ENCODE peak calls at places on chromosomes 7 and 10, in nine cellular contexts. U is NCI-H187 treated with DMSO at 0.1 percent for 48 hours, Y is pancreas, S is activated T-cell treated with anti-CD3 and anti-CD28 coated beads for 24 hours, G is anterior cingulate cortex, F is left lung, P is GM12865, X is HFFc6, N is HL-60. E is an unnamed sample.

GRCh38 chr7:67450171-67450570 is 453.5 kb downstream of the TYW1 start:
- DNase-seq in U (no peak), Y (no peak), S (no peak), G (no peak), F (no peak), P (no peak), X (no peak), N (no peak), E (no peak)

GRCh38 chr10:92284112-92284704 is 6.7 kb downstream of the CPEB3 start:
- DNase-seq in U (no peak), Y (no peak), S (no peak), G (no peak), F (no peak), P (peak; percentile 21), X (no peak), N (no peak), E (no peak)

GRCh38 chr7:148909560-148909959 is 25.5 kb upstream of the EZH2 start:
- DNase-seq in U (no peak), Y (no peak), S (no peak), G (no peak), F (no peak), P (no peak), X (no peak), N (no peak), E (no peak)

GRCh38 chr7:150952331-150953050 is 25.6 kb downstream of the KCNH2 start:
- DNase-seq in U (no peak), Y (no peak), S (no peak), G (no peak), F (peak; percentile 71), P (no peak), X (no peak), N (no peak), E (no peak)

GRCh38 chr7:70630647-70631457 is 501.1 kb upstream of the GALNT17 start:
- DNase-seq in U (no peak), Y (no peak), S (no peak), G (no peak), F (no peak), P (no peak), X (no peak), N (no peak), E (peak; percentile 79)

GRCh38 chr7:43431020-43431595 is 151.8 kb upstream of the STK17A start:
- DNase-seq in U (no peak), Y (no peak), S (no peak), G (no peak), F (no peak), P (no peak), X (peak; percentile 22), N (no peak), E (no peak)

GRCh38 chr7:1856966-1857441 is 186.9 kb downstream of the ELFN1 start:
- DNase-seq in U (no peak), Y (no peak), S (no peak), G (no peak), F (peak; percentile 72), P (no peak), X (no peak), N (no peak), E (no peak)

GRCh38 chr10:132995909-132996602 is 53.7 kb upstream of the CFAP46 start:
- DNase-seq in U (no peak), Y (no peak), S (no peak), G (no peak), F (peak; percentile 54), P (no peak), X (no peak), N (no peak), E (no peak)

GRCh38 chr7:114818501-114818900 is 103.4 kb upstream of the MDFIC start:
- DNase-seq in U (no peak), Y (no peak), S (no peak), G (no peak), F (no peak), P (no peak), X (peak; percentile 50), N (no peak), E (no peak)

GRCh38 chr7:81446212-81446611 is 323.6 kb downstream of the HGF start:
- DNase-seq in U (no peak), Y (no peak), S (no peak), G (no peak), F (no peak), P (no peak), X (no peak), N (no peak), E (no peak)

GRCh38 chr7:134690016-134690415 is 43.4 kb downstream of the BPGM start:
- DNase-seq in U (no peak), Y (no peak), S (no peak), G (no peak), F (no peak), P (peak; percentile 38), X (peak; percentile 76), N (no peak), E (no peak)

GRCh38 chr10:129102906-129103693 is 363.9 kb upstream of the MGMT start:
- DNase-seq in U (no peak), Y (no peak), S (no peak), G (no peak), F (no peak), P (no peak), X (no peak), N (no peak), E (no peak)

GRCh38 chr7:24082826-24083225 is 201.2 kb upstream of the NPY start:
- DNase-seq in U (no peak), Y (no peak), S (no peak), G (no peak), F (no peak), P (no peak), X (no peak), N (no peak), E (no peak)

GRCh38 chr10:46531737-46532136 is 24.7 kb downstream of the GPRIN2 start:
- DNase-seq in U (no peak), Y (no peak), S (no peak), G (no peak), F (no peak), P (no peak), X (no peak), N (no peak), E (no peak)

GRCh38 chr10:5862360-5862929 is 27.2 kb downstream of the ANKRD16 start:
- DNase-seq in U (no peak), Y (no peak), S (no peak), G (no peak), F (no peak), P (peak; percentile 97), X (no peak), N (no peak), E (no peak)

GRCh38 chr7:53900856-53901528 is 641.2 kb upstream of the VSTM2A start:
- DNase-seq in U (no peak), Y (no peak), S (no peak), G (no peak), F (no peak), P (no peak), X (no peak), N (no peak), E (no peak)

GRCh38 chr10:70379581-70380176 is 2.7 kb downstream of the LRRC20 start:
- DNase-seq in U (no peak), Y (no peak), S (no peak), G (no peak), F (no peak), P (peak; percentile 45), X (no peak), N (no peak), E (no peak)

GRCh38 chr10:103120546-103120945 is 72.5 kb downstream of the NT5C2 start:
- DNase-seq in U (no peak), Y (no peak), S (no peak), G (no peak), F (no peak), P (no peak), X (no peak), N (no peak), E (no peak)

GRCh38 chr10:99276848-99277486 is 41.3 kb upstream of the HPSE2 start:
- DNase-seq in U (no peak), Y (no peak), S (no peak), G (no peak), F (no peak), P (peak; percentile 28), X (peak; percentile 3), N (no peak), E (no peak)